ENCODE peak calls at places on chromosome 4, in eight cellular contexts. One of them, this sample, is unnamed.

GRCh38 chr4:119543187-119543586 is 85.4 kb downstream of the PDE5A start:
- DNase-seq in CD8-positive, alpha-beta T cell: no peak
- DNase-seq in astrocyte: no peak
- DNase-seq in AG10803: no peak
- DNase-seq in GM10248: no peak
- DNase-seq in left ventricle myocardium inferior: no peak
- DNase-seq in A673: no peak
- DNase-seq in right lobe of liver: no peak
- DNase-seq in this sample: no peak

GRCh38 chr4:25670991-25671390 is 15.3 kb downstream of the SLC34A2 start:
- DNase-seq in A673: no peak
- DNase-seq in GM10248: no peak
- DNase-seq in AG10803: no peak
- DNase-seq in astrocyte: no peak
- DNase-seq in CD8-positive, alpha-beta T cell: no peak
- DNase-seq in right lobe of liver: no peak
- DNase-seq in left ventricle myocardium inferior: no peak
- DNase-seq in this sample: no peak

GRCh38 chr4:114601304-114602052 is 2.9 kb downstream of the UGT8 start:
- DNase-seq in right lobe of liver: no peak
- DNase-seq in left ventricle myocardium inferior: no peak
- DNase-seq in astrocyte: no peak
- DNase-seq in AG10803: no peak
- DNase-seq in A673: no peak
- DNase-seq in GM10248: peak; percentile 30
- DNase-seq in CD8-positive, alpha-beta T cell: no peak
- DNase-seq in this sample: no peak

GRCh38 chr4:26858035-26858918 is 2.4 kb upstream of the STIM2 start:
- DNase-seq in AG10803: no peak
- DNase-seq in left ventricle myocardium inferior: no peak
- DNase-seq in right lobe of liver: no peak
- DNase-seq in GM10248: no peak
- DNase-seq in A673: no peak
- DNase-seq in astrocyte: no peak
- DNase-seq in CD8-positive, alpha-beta T cell: no peak
- DNase-seq in this sample: no peak

GRCh38 chr4:141020801-141021261 is 112.4 kb downstream of the RNF150 start:
- DNase-seq in A673: no peak
- DNase-seq in GM10248: no peak
- DNase-seq in left ventricle myocardium inferior: no peak
- DNase-seq in CD8-positive, alpha-beta T cell: no peak
- DNase-seq in right lobe of liver: no peak
- DNase-seq in AG10803: peak; percentile 63
- DNase-seq in astrocyte: peak; percentile 83
- DNase-seq in this sample: no peak

GRCh38 chr4:92304636-92305035 is 870 bp downstream of the GRID2 start:
- DNase-seq in astrocyte: no peak
- DNase-seq in GM10248: peak; percentile 8
- DNase-seq in CD8-positive, alpha-beta T cell: no peak
- DNase-seq in AG10803: no peak
- DNase-seq in A673: no peak
- DNase-seq in right lobe of liver: no peak
- DNase-seq in left ventricle myocardium inferior: no peak
- DNase-seq in this sample: no peak

GRCh38 chr4:13543091-13543581 is 1.2 kb downstream of the NKX3-2 start:
- DNase-seq in astrocyte: no peak
- DNase-seq in left ventricle myocardium inferior: no peak
- DNase-seq in GM10248: peak; percentile 23
- DNase-seq in AG10803: no peak
- DNase-seq in A673: no peak
- DNase-seq in CD8-positive, alpha-beta T cell: no peak
- DNase-seq in right lobe of liver: no peak
- DNase-seq in this sample: no peak

GRCh38 chr4:40840255-40840984 is 90.7 kb downstream of the NSUN7 start:
- DNase-seq in GM10248: peak; percentile 57
- DNase-seq in right lobe of liver: no peak
- DNase-seq in astrocyte: no peak
- DNase-seq in AG10803: no peak
- DNase-seq in left ventricle myocardium inferior: no peak
- DNase-seq in A673: no peak
- DNase-seq in CD8-positive, alpha-beta T cell: no peak
- DNase-seq in this sample: no peak

GRCh38 chr4:10983274-10983673 is 298.7 kb upstream of the CLNK start:
- DNase-seq in right lobe of liver: no peak
- DNase-seq in A673: no peak
- DNase-seq in astrocyte: no peak
- DNase-seq in GM10248: no peak
- DNase-seq in AG10803: no peak
- DNase-seq in left ventricle myocardium inferior: no peak
- DNase-seq in CD8-positive, alpha-beta T cell: no peak
- DNase-seq in this sample: no peak

GRCh38 chr4:126701756-126702155 is 931.0 kb upstream of the INTU start:
- DNase-seq in A673: no peak
- DNase-seq in AG10803: peak; percentile 94
- DNase-seq in right lobe of liver: no peak
- DNase-seq in CD8-positive, alpha-beta T cell: no peak
- DNase-seq in astrocyte: peak; percentile 87
- DNase-seq in left ventricle myocardium inferior: peak; percentile 40
- DNase-seq in GM10248: no peak
- DNase-seq in this sample: no peak

GRCh38 chr4:76023381-76023780 is at the start of gene CXCL10:
- DNase-seq in right lobe of liver: no peak
- DNase-seq in A673: no peak
- DNase-seq in left ventricle myocardium inferior: no peak
- DNase-seq in GM10248: no peak
- DNase-seq in AG10803: no peak
- DNase-seq in astrocyte: no peak
- DNase-seq in CD8-positive, alpha-beta T cell: no peak
- DNase-seq in this sample: no peak

GRCh38 chr4:87838207-87838606 is 5.4 kb downstream of the MEPE start:
- DNase-seq in right lobe of liver: no peak
- DNase-seq in CD8-positive, alpha-beta T cell: no peak
- DNase-seq in left ventricle myocardium inferior: no peak
- DNase-seq in GM10248: no peak
- DNase-seq in astrocyte: no peak
- DNase-seq in A673: peak; percentile 30
- DNase-seq in AG10803: no peak
- DNase-seq in this sample: no peak
- TF ChIP-seq CTCF in right lobe of liver: no peak
- TF ChIP-seq CTCF in CD8-positive, alpha-beta T cell: no peak
- TF ChIP-seq CTCF in left ventricle myocardium inferior: peak; percentile 31
- TF ChIP-seq CTCF in GM10248: no peak
- TF ChIP-seq CTCF in astrocyte: peak; percentile 25
- TF ChIP-seq CTCF in A673: peak; percentile 54
- TF ChIP-seq CTCF in AG10803: peak; percentile 55
- TF ChIP-seq CTCF in this sample: peak; percentile 45

GRCh38 chr4:38993683-38994082 is 38.5 kb downstream of the TMEM156 start:
- DNase-seq in astrocyte: no peak
- DNase-seq in A673: no peak
- DNase-seq in left ventricle myocardium inferior: no peak
- DNase-seq in GM10248: no peak
- DNase-seq in right lobe of liver: no peak
- DNase-seq in CD8-positive, alpha-beta T cell: no peak
- DNase-seq in AG10803: no peak
- DNase-seq in this sample: no peak
- TF ChIP-seq CTCF in astrocyte: no peak
- TF ChIP-seq CTCF in A673: no peak
- TF ChIP-seq CTCF in left ventricle myocardium inferior: no peak
- TF ChIP-seq CTCF in GM10248: no peak
- TF ChIP-seq CTCF in right lobe of liver: peak; percentile 76
- TF ChIP-seq CTCF in CD8-positive, alpha-beta T cell: no peak
- TF ChIP-seq CTCF in AG10803: peak; percentile 28
- TF ChIP-seq CTCF in this sample: peak; percentile 13

GRCh38 chr4:71526626-71527406 is 188.0 kb downstream of the SLC4A4 start:
- DNase-seq in GM10248: no peak
- DNase-seq in CD8-positive, alpha-beta T cell: no peak
- DNase-seq in AG10803: no peak
- DNase-seq in left ventricle myocardium inferior: no peak
- DNase-seq in astrocyte: no peak
- DNase-seq in right lobe of liver: no peak
- DNase-seq in A673: no peak
- DNase-seq in this sample: no peak
- TF ChIP-seq CTCF in GM10248: no peak
- TF ChIP-seq CTCF in CD8-positive, alpha-beta T cell: no peak
- TF ChIP-seq CTCF in AG10803: peak; percentile 10
- TF ChIP-seq CTCF in left ventricle myocardium inferior: no peak
- TF ChIP-seq CTCF in astrocyte: no peak
- TF ChIP-seq CTCF in right lobe of liver: no peak
- TF ChIP-seq CTCF in A673: no peak
- TF ChIP-seq CTCF in this sample: no peak

DNA sequence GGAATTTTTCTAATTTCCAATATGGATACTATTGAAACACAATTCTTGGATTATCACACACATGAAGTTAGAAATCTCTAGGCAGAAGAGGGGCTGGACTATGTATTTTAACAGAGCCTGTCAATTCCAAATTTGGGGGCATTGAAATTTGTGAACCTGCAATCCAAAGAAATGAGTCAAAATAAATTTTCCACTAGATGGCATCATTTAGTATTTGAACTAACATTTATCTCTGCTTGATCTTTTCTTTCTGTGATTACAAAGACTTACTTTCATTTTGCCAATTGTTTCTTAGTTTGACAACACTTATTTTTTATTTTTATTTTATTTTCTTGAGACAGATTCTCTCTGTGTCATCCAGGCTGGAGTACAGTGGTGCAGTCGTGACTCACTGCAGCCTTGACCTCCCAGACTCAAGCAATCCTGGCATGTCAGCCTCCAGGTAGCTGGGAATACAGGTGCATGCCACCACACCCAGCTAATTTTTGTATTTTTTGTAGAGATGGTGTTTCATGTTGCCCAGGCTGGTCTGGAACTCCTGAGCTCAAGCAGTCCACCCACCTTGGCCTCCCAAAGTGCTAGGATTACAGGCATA is 2.7 kb upstream of the PYURF start:
- DNase-seq in A673: peak; percentile 14
- DNase-seq in right lobe of liver: no peak
- DNase-seq in AG10803: peak; percentile 22
- DNase-seq in left ventricle myocardium inferior: no peak
- DNase-seq in CD8-positive, alpha-beta T cell: no peak
- DNase-seq in GM10248: peak; percentile 20
- DNase-seq in astrocyte: no peak
- DNase-seq in this sample: no peak
- TF ChIP-seq CTCF in A673: peak; percentile 43
- TF ChIP-seq CTCF in right lobe of liver: peak; percentile 21
- TF ChIP-seq CTCF in AG10803: peak; percentile 30
- TF ChIP-seq CTCF in left ventricle myocardium inferior: peak; percentile 39
- TF ChIP-seq CTCF in CD8-positive, alpha-beta T cell: peak; percentile 51
- TF ChIP-seq CTCF in GM10248: peak; percentile 32
- TF ChIP-seq CTCF in astrocyte: peak; percentile 5
- TF ChIP-seq CTCF in this sample: no peak

GRCh38 chr4:108833041-108833440 is 70.2 kb upstream of the ETNPPL start:
- DNase-seq in CD8-positive, alpha-beta T cell: no peak
- DNase-seq in A673: peak; percentile 64
- DNase-seq in right lobe of liver: no peak
- DNase-seq in AG10803: no peak
- DNase-seq in astrocyte: no peak
- DNase-seq in left ventricle myocardium inferior: no peak
- DNase-seq in GM10248: no peak
- DNase-seq in this sample: no peak
- TF ChIP-seq CTCF in CD8-positive, alpha-beta T cell: no peak
- TF ChIP-seq CTCF in A673: peak; percentile 13
- TF ChIP-seq CTCF in right lobe of liver: peak; percentile 5
- TF ChIP-seq CTCF in AG10803: no peak
- TF ChIP-seq CTCF in astrocyte: peak; percentile 41
- TF ChIP-seq CTCF in left ventricle myocardium inferior: no peak
- TF ChIP-seq CTCF in GM10248: no peak
- TF ChIP-seq CTCF in this sample: no peak

GRCh38 chr4:5409980-5410618 is 298.3 kb downstream of the EVC2 start:
- DNase-seq in CD8-positive, alpha-beta T cell: no peak
- DNase-seq in A673: no peak
- DNase-seq in GM10248: no peak
- DNase-seq in right lobe of liver: no peak
- DNase-seq in AG10803: no peak
- DNase-seq in astrocyte: no peak
- DNase-seq in left ventricle myocardium inferior: no peak
- DNase-seq in this sample: no peak
- TF ChIP-seq CTCF in CD8-positive, alpha-beta T cell: no peak
- TF ChIP-seq CTCF in A673: peak; percentile 30
- TF ChIP-seq CTCF in GM10248: no peak
- TF ChIP-seq CTCF in right lobe of liver: no peak
- TF ChIP-seq CTCF in AG10803: no peak
- TF ChIP-seq CTCF in astrocyte: no peak
- TF ChIP-seq CTCF in left ventricle myocardium inferior: no peak
- TF ChIP-seq CTCF in this sample: no peak

DNA sequence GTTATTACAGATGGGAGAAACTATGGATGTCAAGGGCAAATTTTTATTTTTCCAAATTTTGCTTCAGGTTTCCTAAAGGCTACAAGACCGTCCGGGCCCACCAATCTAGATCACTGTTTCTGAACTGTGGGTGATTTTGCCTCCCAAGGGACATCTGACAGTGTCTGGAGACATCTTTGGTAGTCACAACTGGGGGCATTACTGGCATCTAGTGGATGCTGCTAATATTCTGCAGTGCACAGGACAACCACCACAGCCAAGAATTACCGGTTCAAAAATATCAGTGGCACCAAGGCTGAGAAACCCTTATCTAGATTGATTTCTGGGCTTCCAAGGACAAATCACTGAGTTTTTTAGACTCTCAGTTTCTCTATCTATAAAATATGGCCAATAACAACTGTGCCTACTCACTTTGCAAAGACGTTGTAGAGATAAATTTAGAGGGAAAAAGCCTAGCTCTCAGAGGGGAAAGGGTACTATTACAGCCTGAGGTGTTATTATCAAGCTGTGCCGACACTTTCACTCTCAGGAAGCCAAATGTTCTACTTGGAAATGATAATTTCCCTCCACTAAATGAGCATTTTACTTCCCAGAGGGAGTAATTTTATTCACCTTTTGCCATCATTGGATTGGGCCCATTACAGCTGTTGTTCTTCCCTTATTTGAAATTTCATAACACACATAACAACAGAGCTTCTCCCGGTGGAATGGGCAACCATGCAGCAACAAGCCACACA is 442.1 kb downstream of the CENPC start:
- DNase-seq in A673: peak; percentile 10
- DNase-seq in CD8-positive, alpha-beta T cell: no peak
- DNase-seq in GM10248: no peak
- DNase-seq in left ventricle myocardium inferior: no peak
- DNase-seq in astrocyte: no peak
- DNase-seq in AG10803: no peak
- DNase-seq in right lobe of liver: no peak
- DNase-seq in this sample: no peak
- TF ChIP-seq CTCF in A673: peak; percentile 12
- TF ChIP-seq CTCF in CD8-positive, alpha-beta T cell: no peak
- TF ChIP-seq CTCF in GM10248: no peak
- TF ChIP-seq CTCF in left ventricle myocardium inferior: no peak
- TF ChIP-seq CTCF in astrocyte: no peak
- TF ChIP-seq CTCF in AG10803: no peak
- TF ChIP-seq CTCF in right lobe of liver: no peak
- TF ChIP-seq CTCF in this sample: no peak

This sample was measured in keratinocyte.